ENCODE peak calls at places on chromosomes 4 and X, in six cellular contexts. W is HepG2, M is tibial nerve, U is ovary, F is transverse colon, K is GM12878. B is an unnamed sample.

GRCh38 chr4:108320066-108320465 is 151.3 kb upstream of the LEF1 start:
- DNase-seq in W (no peak), M (no peak), K (no peak), F (no peak), U (no peak), B (no peak)

GRCh38 chr4:72076562-72076961 is 44.8 kb downstream of the NPFFR2 start:
- DNase-seq in W (no peak), U (no peak), K (no peak), M (no peak), F (no peak), B (no peak)

GRCh38 chr4:109049926-109050325 is 252.5 kb downstream of the COL25A1 start:
- DNase-seq in M (no peak), F (no peak), U (no peak), K (no peak), W (no peak), B (no peak)

GRCh38 chr4:188297873-188298272 is 158.6 kb downstream of the TRIML1 start:
- DNase-seq in F (no peak), U (no peak), K (no peak), W (no peak), M (no peak), B (no peak)

GRCh38 chr4:185020293-185020808 is 2.1 kb downstream of the HELT start:
- DNase-seq in F (no peak), K (no peak), M (no peak), U (no peak), W (no peak), B (no peak)

GRCh38 chr4:4308800-4309441 is 18.9 kb downstream of the ZBTB49 start:
- DNase-seq in F (no peak), M (no peak), W (no peak), K (no peak), U (no peak), B (no peak)

GRCh38 chr4:80192937-80193336 is 4.4 kb upstream of the PRDM8 start:
- DNase-seq in U (no peak), M (no peak), F (no peak), W (no peak), K (no peak), B (no peak)

GRCh38 chr4:181760560-181760959 is 482.6 kb upstream of the TENM3 start:
- DNase-seq in K (no peak), F (no peak), U (no peak), W (no peak), M (no peak), B (no peak)

GRCh38 chrX:46165411-46165810 is 379.8 kb downstream of the ZNF674 start:
- DNase-seq in W (no peak), K (no peak), U (no peak), F (no peak), M (no peak), B (no peak)

GRCh38 chrX:132622130-132622529 is 133.3 kb upstream of the MBNL3 start:
- DNase-seq in U (no peak), F (no peak), W (no peak), K (no peak), M (no peak), B (no peak)

GRCh38 chr4:170988446-170988845 is 824.8 kb upstream of the GALNTL6 start:
- DNase-seq in K (no peak), U (no peak), M (no peak), F (no peak), W (no peak), B (no peak)

GRCh38 chr4:142452132-142452855 is 393.8 kb downstream of the INPP4B start:
- DNase-seq in M (no peak), F (no peak), K (no peak), U (no peak), W (no peak), B (no peak)

GRCh38 chrX:31186693-31187338 is 115.0 kb upstream of the FTHL17 start:
- DNase-seq in W (no peak), F (no peak), U (no peak), M (no peak), K (no peak), B (no peak)

GRCh38 chrX:1292581-1293310 is 24.1 kb downstream of the CSF2RA start:
- DNase-seq in F (no peak), U (no peak), K (no peak), W (no peak), M (no peak), B (no peak)

GRCh38 chrX:17067534-17067933 is 121.1 kb downstream of the REPS2 start:
- DNase-seq in M (no peak), F (no peak), U (no peak), W (no peak), K (no peak), B (no peak)

GRCh38 chrX:63963382-63963781 is 178.4 kb upstream of the ARHGEF9 start:
- DNase-seq in F (no peak), W (no peak), K (no peak), M (no peak), U (peak; percentile 37), B (no peak)

GRCh38 chr4:19298998-19299397 is 952.7 kb upstream of the SLIT2 start:
- DNase-seq in W (no peak), F (no peak), U (no peak), K (no peak), M (no peak), B (no peak)

GRCh38 chr4:76640252-76640925 is 205.4 kb downstream of the SHROOM3 start:
- DNase-seq in F (no peak), K (no peak), M (no peak), W (no peak), U (no peak), B (no peak)

GRCh38 chr4:157012781-157013180 is 41.2 kb upstream of the PDGFC start:
- DNase-seq in M (no peak), U (no peak), W (no peak), F (no peak), K (no peak), B (no peak)

GRCh38 chr4:37803348-37803973 is 23.0 kb upstream of the PGM2 start:
- DNase-seq in F (no peak), U (no peak), W (peak; percentile 57), K (no peak), M (no peak), B (no peak)

GRCh38 chrX:74325130-74326059 is 21.4 kb downstream of the ZCCHC13 start:
- DNase-seq in F (no peak), U (no peak), M (no peak), W (no peak), K (no peak), B (no peak)

GRCh38 chr4:84673475-84674230 is 90.7 kb downstream of the CDS1 start:
- DNase-seq in F (no peak), U (no peak), K (no peak), W (no peak), M (no peak), B (no peak)

GRCh38 chrX:70289168-70289792 is 447 bp downstream of the PDZD11 start:
- DNase-seq in M (no peak), U (no peak), K (no peak), W (no peak), F (no peak), B (no peak)

GRCh38 chr4:99461623-99462401 is 26.7 kb upstream of the ADH7 start:
- DNase-seq in M (no peak), K (no peak), F (no peak), U (no peak), W (no peak), B (no peak)

GRCh38 chrX:3663576-3664290 is 49.7 kb downstream of the PRKX start:
- DNase-seq in M (no peak), W (no peak), U (no peak), F (peak; percentile 17), K (no peak), B (no peak)

GRCh38 chr4:138953962-138954371 is 61.6 kb upstream of the NOCT start:
- DNase-seq in F (no peak), U (no peak), K (no peak), W (no peak), M (no peak), B (no peak)

GRCh38 chr4:8439168-8439567 is 1.4 kb downstream of the ACOX3 start:
- DNase-seq in W (no peak), M (no peak), F (no peak), U (no peak), K (no peak), B (no peak)

GRCh38 chr4:112057479-112057878 is 87.8 kb upstream of the FAM241A start:
- DNase-seq in W (no peak), M (no peak), K (no peak), U (no peak), F (no peak), B (no peak)

GRCh38 chrX:49171752-49172279 is at the start of gene PLP2:
- DNase-seq in K (no peak), U (peak; percentile 69), M (no peak), W (no peak), F (peak; percentile 79), B (no peak)

GRCh38 chr4:83582289-83582756 is 46.4 kb downstream of the GPAT3 start:
- DNase-seq in M (no peak), U (peak; percentile 27), W (no peak), K (no peak), F (peak; percentile 83), B (no peak)
- TF ChIP-seq EP300 in M (peak; percentile 9), U (no peak), W (no peak), K (no peak), F (no peak), B (no peak)

GRCh38 chr4:147635348-147635747 is 18.2 kb downstream of the TMEM184C start:
- DNase-seq in W (no peak), M (no peak), K (no peak), F (no peak), U (no peak), B (no peak)

GRCh38 chr4:147639388-147639787 is 22.2 kb downstream of the TMEM184C start:
- DNase-seq in U (no peak), M (no peak), K (no peak), F (no peak), W (no peak), B (no peak)

GRCh38 chr4:147640331-147640730 is 23.1 kb downstream of the TMEM184C start:
- DNase-seq in U (no peak), K (no peak), W (no peak), M (no peak), F (no peak), B (no peak)

GRCh38 chr4:147638365-147638764 is 21.2 kb downstream of the TMEM184C start:
- DNase-seq in U (no peak), W (no peak), K (no peak), M (no peak), F (no peak), B (no peak)

DNA sequence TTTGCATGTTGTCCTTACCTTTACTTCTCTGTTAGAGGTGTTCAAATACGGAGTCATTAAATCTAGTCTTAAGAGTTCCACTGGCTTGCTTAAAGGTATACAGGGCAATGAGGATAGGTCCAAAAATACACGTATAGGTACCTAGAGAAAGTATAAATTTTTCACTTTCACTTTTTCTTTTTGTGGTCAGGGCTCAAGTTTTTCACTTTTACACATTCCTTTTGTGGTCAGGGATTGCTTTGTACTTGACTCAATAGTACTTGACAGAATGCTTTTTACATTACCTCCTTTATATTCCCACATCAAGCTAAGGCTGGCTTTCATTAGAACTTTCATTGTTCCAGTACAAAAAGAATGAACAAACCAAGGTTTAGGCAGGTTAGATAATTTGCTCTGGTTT is 21.7 kb downstream of the TMEM184C start:
- DNase-seq in K (peak; percentile 2), M (no peak), F (no peak), U (no peak), W (no peak), B (no peak)
- TF ChIP-seq POLR2A in K (no peak), M (no peak), F (no peak), U (no peak), W (no peak), B (no peak)

GRCh38 chr4:69860007-69860406 is at the start of gene SULT1E1:
- DNase-seq in F (no peak), W (no peak), U (no peak), K (no peak), M (no peak), B (no peak)
- TF ChIP-seq EP300 in F (no peak), W (no peak), U (no peak), K (no peak), M (no peak), B (no peak)

GRCh38 chrX:150362599-150363481 is at the start of gene MAMLD1:
- DNase-seq in W (no peak), U (peak; percentile 76), K (no peak), F (peak; percentile 67), M (peak; percentile 56), B (peak; percentile 92)
- TF ChIP-seq POLR2A in W (no peak), U (peak; percentile 52), K (no peak), F (peak; percentile 24), M (peak; percentile 38), B (no peak)

B was measured in esophagus muscularis mucosa.